ENCODE peak calls at places on chromosome X, in four cellular contexts. D is aorta, Z is heart left ventricle, P is pancreas. N is an unnamed sample. For H3K4me1, the result is how much of the 10 kb centered on the place peaks cover.

GRCh38 chrX:69285401-69285871 is 120.2 kb upstream of the PJA1 start:
- ATAC-seq in D (peak), Z (peak), P (peak), N (peak)

GRCh38 chrX:1398431-1399340 is 6.8 kb upstream of the SLC25A6 start:
- ATAC-seq in D (no peak), Z (peak), P (no peak), N (peak)

GRCh38 chrX:13699183-13699826 is 10.4 kb downstream of the RAB9A start:
- ATAC-seq in D (no peak), Z (no peak), P (peak), N (peak)

GRCh38 chrX:40411350-40412111 is 169.2 kb upstream of the ATP6AP2 start:
- ATAC-seq in D (no peak), Z (no peak), P (no peak), N (no peak)

GRCh38 chrX:28542791-28543190 is 44.5 kb upstream of the IL1RAPL1 start:
- ATAC-seq in D (no peak), Z (no peak), P (no peak), N (no peak)

GRCh38 chrX:30593435-30594200 is 16.1 kb upstream of the TASL start:
- ATAC-seq in D (no peak), Z (no peak), P (peak), N (no peak)

GRCh38 chrX:38837389-38837788 is 36.1 kb downstream of the MID1IP1 start:
- ATAC-seq in D (no peak), Z (no peak), P (no peak), N (no peak)

GRCh38 chrX:134026732-134027311 is 41.4 kb upstream of the GPC3 start:
- ATAC-seq in D (peak), Z (no peak), P (peak), N (peak)

GRCh38 chrX:48573690-48574269 is 504 bp upstream of the RBM3 start:
- ATAC-seq in D (peak), Z (peak), P (no peak), N (peak)

GRCh38 chrX:44596277-44596676 is 53.6 kb upstream of the FUNDC1 start:
- ATAC-seq in D (no peak), Z (no peak), P (no peak), N (no peak)

GRCh38 chrX:69136546-69137331 is 28.5 kb downstream of the PJA1 start:
- ATAC-seq in D (peak), Z (peak), P (peak), N (peak)

GRCh38 chrX:5730561-5730960 is 498.1 kb downstream of the NLGN4X start:
- ATAC-seq in D (no peak), Z (no peak), P (no peak), N (no peak)

GRCh38 chrX:68571292-68572256 is 72.7 kb downstream of the YIPF6 start:
- ATAC-seq in D (no peak), Z (no peak), P (peak), N (no peak)

GRCh38 chrX:28312965-28313364 is 274.3 kb upstream of the IL1RAPL1 start:
- ATAC-seq in D (no peak), Z (no peak), P (no peak), N (no peak)

GRCh38 chrX:132737743-132738142 is 220.7 kb downstream of the HS6ST2 start:
- ATAC-seq in D (no peak), Z (no peak), P (peak), N (no peak)

GRCh38 chrX:40469316-40469715 is 111.5 kb upstream of the ATP6AP2 start:
- ATAC-seq in D (no peak), Z (no peak), P (no peak), N (no peak)

GRCh38 chrX:148290041-148290440 is 210.4 kb upstream of the AFF2 start:
- ATAC-seq in D (no peak), Z (no peak), P (no peak), N (no peak)

GRCh38 chrX:41351923-41352322 is 18.0 kb downstream of the DDX3X start:
- ATAC-seq in D (no peak), Z (no peak), P (no peak), N (no peak)

GRCh38 chrX:151402719-151403390 is 5.8 kb downstream of the VMA21 start:
- ATAC-seq in D (no peak), Z (peak), P (peak), N (no peak)

GRCh38 chrX:25742334-25742733 is 395.8 kb upstream of the MAGEB18 start:
- ATAC-seq in D (no peak), Z (peak), P (no peak), N (no peak)

GRCh38 chrX:125475482-125475881 is 155.8 kb downstream of the TEX13C start:
- ATAC-seq in D (no peak), Z (no peak), P (no peak), N (no peak)

GRCh38 chrX:135544338-135544948 is 24.0 kb downstream of the INTS6L start:
- ATAC-seq in D (no peak), Z (no peak), P (peak), N (no peak)

GRCh38 chrX:98067611-98068010 is 1183.9 kb downstream of the RPA4 start:
- ATAC-seq in D (no peak), Z (no peak), P (no peak), N (no peak)

GRCh38 chrX:22395372-22395771 is 122.7 kb downstream of the CBLL2 start:
- ATAC-seq in D (no peak), Z (no peak), P (no peak), N (no peak)

GRCh38 chrX:16970977-16971376 is 24.5 kb downstream of the REPS2 start:
- ATAC-seq in D (no peak), Z (no peak), P (no peak), N (no peak)

GRCh38 chrX:41723821-41724220 is at the start of gene GPR82:
- ATAC-seq in D (no peak), Z (no peak), P (no peak), N (no peak)

GRCh38 chrX:150680974-150681373 is 12.2 kb upstream of the MTMR1 start:
- ATAC-seq in D (no peak), Z (peak), P (peak), N (peak)

GRCh38 chrX:131763674-131764073 is 219.8 kb downstream of the OR13H1 start:
- ATAC-seq in D (peak), Z (peak), P (peak), N (peak)

GRCh38 chrX:71301195-71301924 is at the start of gene ITGB1BP2:
- ATAC-seq in D (peak), Z (peak), P (no peak), N (peak)

GRCh38 chrX:104183685-104184084 is 17.4 kb downstream of the FAM199X start:
- ATAC-seq in D (no peak), Z (no peak), P (no peak), N (no peak)

GRCh38 chrX:143634701-143635442 is 1.0 kb downstream of the SLITRK4 start:
- ATAC-seq in D (no peak), Z (peak), P (peak), N (peak)

GRCh38 chrX:46310815-46311497 is 234.3 kb downstream of the ZNF674 start:
- ATAC-seq in D (no peak), Z (no peak), P (no peak), N (no peak)

GRCh38 chrX:153642313-153642654 is 4.7 kb upstream of the DUSP9 start:
- ATAC-seq in D (no peak), Z (no peak), P (peak), N (no peak)
- H3K4me1 ChIP-seq in D (under half), Z (under half), P (under half), N (under half)

DNA sequence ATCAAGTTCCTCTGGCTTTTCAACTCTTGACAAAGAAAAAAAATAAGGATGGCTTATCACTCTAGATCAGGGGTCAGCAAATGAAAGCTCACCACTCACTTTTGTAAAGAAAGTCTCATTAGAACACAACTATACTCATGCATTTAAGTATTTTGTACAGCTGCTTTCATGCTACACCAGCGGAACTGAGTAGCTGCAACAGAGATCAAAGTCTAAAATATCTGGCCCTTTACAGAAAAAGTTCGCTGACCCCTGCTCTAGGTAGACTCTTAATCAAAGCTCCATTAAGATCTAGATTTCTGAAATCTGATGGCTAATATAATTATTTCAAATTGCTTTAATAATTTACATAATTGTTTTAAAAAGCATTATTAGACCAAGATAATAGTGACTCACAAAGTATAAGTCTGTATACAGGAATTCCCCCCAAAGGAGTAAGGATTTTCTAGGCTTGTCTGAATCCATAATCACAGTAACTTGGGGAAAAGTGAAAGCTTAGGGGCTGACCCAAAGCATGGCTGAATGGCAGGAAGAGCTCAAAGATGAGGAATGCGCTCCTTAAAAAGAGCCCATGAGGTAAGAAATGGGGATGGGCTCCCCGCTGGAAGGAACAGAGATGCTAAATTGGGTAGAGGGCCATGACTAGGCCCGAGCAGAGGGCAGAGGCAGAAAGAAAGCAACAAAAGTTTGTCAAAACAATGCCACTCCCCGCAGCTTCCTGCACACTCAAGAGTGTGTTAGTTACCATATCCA is 140.3 kb downstream of the SH3KBP1 start:
- ATAC-seq in D (no peak), Z (no peak), P (no peak), N (no peak)
- H3K4me1 ChIP-seq in D (under half), Z (under half), P (under half), N (under half)

GRCh38 chrX:153884136-153885076 is 1.6 kb downstream of the L1CAM start:
- ATAC-seq in D (no peak), Z (no peak), P (no peak), N (no peak)
- H3K4me1 ChIP-seq in D (under half), Z (under half), P (under half), N (under half)

GRCh38 chrX:117998171-117998570 is 118.4 kb downstream of the KLHL13 start:
- ATAC-seq in D (no peak), Z (no peak), P (no peak), N (no peak)

GRCh38 chrX:117995378-117995777 is 121.2 kb downstream of the KLHL13 start:
- ATAC-seq in D (no peak), Z (no peak), P (no peak), N (no peak)

GRCh38 chrX:117996918-117997480 is 119.6 kb downstream of the KLHL13 start:
- ATAC-seq in D (no peak), Z (no peak), P (no peak), N (no peak)

GRCh38 chrX:117996408-117996807 is 120.2 kb downstream of the KLHL13 start:
- ATAC-seq in D (no peak), Z (no peak), P (no peak), N (no peak)

DNA sequence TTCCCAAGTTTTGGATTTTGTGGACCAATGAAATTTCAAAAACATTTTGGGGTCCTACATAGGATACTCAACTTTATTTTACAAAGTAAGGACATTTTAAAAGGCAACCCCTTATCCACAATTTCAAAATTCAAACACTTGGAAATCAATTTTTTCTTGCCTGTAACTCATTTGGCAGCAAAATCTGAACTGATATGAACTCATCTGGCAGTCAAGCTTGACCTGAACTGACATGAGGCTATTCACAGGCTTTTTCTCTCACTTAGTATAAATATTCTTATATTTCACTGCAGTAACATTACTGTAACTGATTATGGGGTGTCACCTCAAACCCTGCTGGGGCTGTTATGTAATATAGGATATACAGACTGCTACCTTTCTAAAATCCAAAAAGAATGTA is 116.1 kb downstream of the KLHL13 start:
- ATAC-seq in D (no peak), Z (no peak), P (no peak), N (no peak)
- H3K4me1 ChIP-seq in D (under half), Z (under half), P (under half), N (under half)

DNA sequence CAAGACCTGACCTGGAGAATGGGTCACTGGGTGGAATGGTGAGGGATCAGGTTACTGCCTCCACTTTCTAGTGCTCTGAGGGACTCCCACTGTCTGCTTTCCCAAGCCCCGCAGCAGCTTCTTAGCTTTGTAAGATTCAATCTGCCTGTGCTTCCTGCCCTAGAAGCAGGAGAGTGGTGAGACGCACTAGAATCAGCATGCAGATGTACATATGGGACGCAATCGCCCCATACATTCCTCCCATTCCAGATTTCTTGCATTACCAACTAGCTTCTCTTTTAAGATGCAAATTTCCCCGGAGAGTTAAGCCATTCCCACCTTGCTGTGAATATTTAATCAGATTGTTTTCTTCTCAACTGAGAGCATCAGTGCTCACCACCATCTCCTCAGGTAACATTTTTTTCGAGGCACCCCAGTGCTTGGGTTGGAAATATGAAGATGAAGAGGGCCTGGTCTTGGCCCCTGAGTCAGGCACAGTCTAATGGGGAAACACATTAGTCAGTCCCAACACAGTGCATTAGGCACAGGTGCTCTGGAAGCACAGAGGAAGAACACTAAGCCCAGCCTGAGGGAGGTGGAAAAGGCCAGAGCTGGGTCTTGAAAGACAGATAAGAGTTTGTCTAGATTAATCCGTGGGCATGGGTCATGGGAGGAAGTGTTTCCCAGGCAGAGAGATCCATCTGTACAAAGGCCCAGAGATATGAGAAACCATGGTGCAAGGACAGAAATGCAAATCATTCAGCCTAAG is 66.7 kb upstream of the PRPS1 start:
- ATAC-seq in D (no peak), Z (no peak), P (no peak), N (no peak)
- H3K4me1 ChIP-seq in D (under half), Z (under half), P (under half), N (under half)

DNA sequence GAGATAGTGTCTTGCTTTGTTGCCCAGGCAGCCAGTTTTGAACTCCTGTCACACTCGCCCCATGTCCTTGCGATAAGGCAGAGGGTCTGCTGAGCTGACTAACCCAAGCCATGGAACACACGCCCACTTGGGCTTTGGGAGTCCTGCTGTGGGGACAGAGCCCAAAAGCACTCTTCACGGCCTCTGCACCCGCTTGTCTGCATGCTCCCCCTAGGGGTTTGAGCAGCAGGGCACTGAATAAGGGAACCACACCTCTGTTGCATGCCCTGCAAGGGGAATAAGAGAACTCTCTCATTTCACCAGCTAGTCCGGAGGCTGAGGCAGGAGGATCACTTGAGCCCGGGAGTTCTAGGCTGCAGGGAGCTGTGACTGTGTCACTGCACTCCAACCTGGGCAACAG is 166.0 kb downstream of the STAG2 start:
- ATAC-seq in D (no peak), Z (no peak), P (no peak), N (no peak)
- H3K4me1 ChIP-seq in D (under half), Z (under half), P (under half), N (under half)

N was measured in gastroesophageal sphincter.